ENCODE peak calls at places on chromosomes 11 and 22, in four cellular contexts. H is SK-N-SH, T is GM12878, G is HepG2. R is an unnamed sample.

GRCh38 chr11:59199546-59200420 is 12.9 kb downstream of the MPEG1 start:
- DNase-seq in H (no peak), T (peak), G (no peak), R (no peak)

GRCh38 chr11:114160884-114161283 is 101.4 kb downstream of the ZBTB16 start:
- DNase-seq in H (no peak), T (no peak), G (no peak), R (no peak)

GRCh38 chr11:113690619-113691569 is 15.2 kb downstream of the TMPRSS5 start:
- DNase-seq in H (peak), T (no peak), G (peak), R (peak)

GRCh38 chr11:107859459-107860239 is 1.1 kb upstream of the SLC35F2 start:
- DNase-seq in H (peak), T (peak), G (no peak), R (peak)

GRCh38 chr22:29011200-29011867 is 50.3 kb downstream of the C22orf31 start:
- DNase-seq in H (no peak), T (no peak), G (no peak), R (no peak)

GRCh38 chr11:74686792-74687191 is 44.4 kb downstream of the CHRDL2 start:
- DNase-seq in H (no peak), T (no peak), G (no peak), R (no peak)

GRCh38 chr22:27578937-27579617 is 222.5 kb downstream of the MN1 start:
- DNase-seq in H (no peak), T (no peak), G (no peak), R (no peak)

GRCh38 chr11:95660038-95660437 is 129.5 kb downstream of the FAM76B start:
- DNase-seq in H (no peak), T (no peak), G (no peak), R (no peak)

GRCh38 chr11:19498986-19499669 is 213.5 kb upstream of the NAV2 start:
- DNase-seq in H (no peak), T (no peak), G (no peak), R (no peak)

GRCh38 chr11:78595431-78596130 is 20.9 kb upstream of the NARS2 start:
- DNase-seq in H (no peak), T (no peak), G (no peak), R (no peak)

GRCh38 chr22:22768885-22769284 is 118.7 kb upstream of the IGLL5 start:
- DNase-seq in H (no peak), T (no peak), G (no peak), R (no peak)

GRCh38 chr11:86499723-86500129 is 125.0 kb downstream of the CCDC81 start:
- DNase-seq in H (no peak), T (no peak), G (peak), R (no peak)

GRCh38 chr11:59283825-59284772 is 71.4 kb upstream of the MPEG1 start:
- DNase-seq in H (no peak), T (peak), G (peak), R (no peak)

GRCh38 chr11:35905901-35906661 is 37.8 kb upstream of the LDLRAD3 start:
- DNase-seq in H (no peak), T (no peak), G (no peak), R (no peak)

GRCh38 chr11:34492806-34493414 is 20.7 kb downstream of the ELF5 start:
- DNase-seq in H (peak), T (no peak), G (peak), R (peak)

GRCh38 chr11:44517541-44517940 is 47.9 kb upstream of the CD82 start:
- DNase-seq in H (no peak), T (no peak), G (no peak), R (no peak)

GRCh38 chr11:123762422-123762821 is 8.1 kb upstream of the OR6X1 start:
- DNase-seq in H (no peak), T (no peak), G (no peak), R (no peak)

GRCh38 chr11:35177370-35177769 is 38.4 kb downstream of the CD44 start:
- DNase-seq in H (no peak), T (no peak), G (no peak), R (no peak)

GRCh38 chr22:33105501-33105911 is 47.3 kb upstream of the SYN3 start:
- DNase-seq in H (no peak), T (no peak), G (no peak), R (no peak)

GRCh38 chr11:79702303-79702702 is 261.5 kb upstream of the TENM4 start:
- DNase-seq in H (no peak), T (no peak), G (no peak), R (no peak)

GRCh38 chr22:44360686-44361381 is 48.1 kb upstream of the SHISAL1 start:
- DNase-seq in H (no peak), T (no peak), G (no peak), R (no peak)

GRCh38 chr22:37283393-37283937 is 1.2 kb downstream of the CYTH4 start:
- DNase-seq in H (peak), T (no peak), G (no peak), R (peak)

GRCh38 chr11:101867951-101868350 is 46.9 kb upstream of the CEP126 start:
- DNase-seq in H (no peak), T (no peak), G (no peak), R (no peak)

GRCh38 chr22:44025171-44026065 is 1.3 kb downstream of the PARVB start:
- DNase-seq in H (no peak), T (peak), G (no peak), R (no peak)

GRCh38 chr11:1075341-1075911 is 752 bp downstream of the MUC2 start:
- DNase-seq in H (no peak), T (no peak), G (no peak), R (peak)

DNA sequence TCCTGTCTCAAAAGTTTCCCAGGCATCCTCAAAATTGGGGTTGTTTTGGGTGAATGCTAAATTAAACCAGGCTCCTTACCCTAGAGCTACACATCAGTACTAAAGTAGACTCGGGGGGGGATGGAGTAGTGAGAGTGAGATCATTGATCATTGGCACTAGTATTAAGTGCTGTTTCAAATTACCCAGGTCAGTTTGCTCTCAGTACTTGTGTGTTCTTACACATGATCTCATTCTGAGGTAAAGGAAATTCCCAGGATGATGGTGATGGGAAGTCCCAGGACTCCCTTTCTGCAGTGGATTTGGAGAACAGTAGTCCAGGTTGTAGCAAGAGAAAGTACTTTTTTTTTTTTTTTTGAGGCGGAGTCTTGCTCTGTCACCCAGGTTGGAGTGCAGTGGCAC is 12.5 kb downstream of the RBM4 start:
- DNase-seq in H (no peak), T (no peak), G (no peak), R (no peak)
- TF ChIP-seq USF2 in H (no peak), T (no peak), G (no peak), R (no peak)

DNA sequence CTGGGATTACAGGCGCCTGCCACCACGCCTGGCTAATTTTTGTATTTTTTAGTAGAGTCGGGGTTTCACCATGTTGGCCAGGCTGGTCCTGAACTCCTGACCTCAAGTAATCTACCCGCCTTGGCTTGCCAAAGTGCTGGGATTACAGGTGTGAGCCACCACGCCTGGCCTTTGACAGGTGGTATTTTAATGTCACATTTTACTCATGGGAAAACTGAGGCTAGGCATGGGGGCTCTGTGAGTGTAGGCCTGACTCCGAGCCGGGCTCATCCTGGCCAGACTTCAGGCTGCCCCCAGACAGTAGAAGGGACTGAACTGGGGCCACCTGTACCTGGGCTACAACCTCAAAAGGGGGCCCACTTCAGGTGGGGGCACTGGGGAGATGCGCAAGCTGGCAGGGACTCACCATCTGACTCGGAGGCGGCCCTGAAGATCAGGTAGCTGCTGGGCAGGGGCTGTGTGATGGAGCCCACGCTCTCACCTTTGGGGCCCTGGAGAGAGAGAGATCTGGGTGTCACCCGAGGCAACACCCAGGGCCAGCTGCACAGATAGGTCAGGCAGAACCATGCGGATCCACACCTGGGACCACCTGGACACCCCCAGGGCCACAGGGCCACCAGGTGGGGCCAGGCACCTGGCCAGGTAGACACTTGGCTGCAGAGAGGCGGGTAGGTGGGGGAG is 45.8 kb downstream of the OSBPL5 start:
- DNase-seq in H (no peak), T (no peak), G (no peak), R (no peak)
- TF ChIP-seq TCF12 in H (no peak), T (no peak), G (no peak), R (no peak)

GRCh38 chr22:50481440-50482106 is at the start of gene ADM2:
- DNase-seq in H (peak), T (no peak), G (peak), R (peak)
- TF ChIP-seq RAD21 in H (no peak), T (no peak), G (no peak), R (no peak)

DNA sequence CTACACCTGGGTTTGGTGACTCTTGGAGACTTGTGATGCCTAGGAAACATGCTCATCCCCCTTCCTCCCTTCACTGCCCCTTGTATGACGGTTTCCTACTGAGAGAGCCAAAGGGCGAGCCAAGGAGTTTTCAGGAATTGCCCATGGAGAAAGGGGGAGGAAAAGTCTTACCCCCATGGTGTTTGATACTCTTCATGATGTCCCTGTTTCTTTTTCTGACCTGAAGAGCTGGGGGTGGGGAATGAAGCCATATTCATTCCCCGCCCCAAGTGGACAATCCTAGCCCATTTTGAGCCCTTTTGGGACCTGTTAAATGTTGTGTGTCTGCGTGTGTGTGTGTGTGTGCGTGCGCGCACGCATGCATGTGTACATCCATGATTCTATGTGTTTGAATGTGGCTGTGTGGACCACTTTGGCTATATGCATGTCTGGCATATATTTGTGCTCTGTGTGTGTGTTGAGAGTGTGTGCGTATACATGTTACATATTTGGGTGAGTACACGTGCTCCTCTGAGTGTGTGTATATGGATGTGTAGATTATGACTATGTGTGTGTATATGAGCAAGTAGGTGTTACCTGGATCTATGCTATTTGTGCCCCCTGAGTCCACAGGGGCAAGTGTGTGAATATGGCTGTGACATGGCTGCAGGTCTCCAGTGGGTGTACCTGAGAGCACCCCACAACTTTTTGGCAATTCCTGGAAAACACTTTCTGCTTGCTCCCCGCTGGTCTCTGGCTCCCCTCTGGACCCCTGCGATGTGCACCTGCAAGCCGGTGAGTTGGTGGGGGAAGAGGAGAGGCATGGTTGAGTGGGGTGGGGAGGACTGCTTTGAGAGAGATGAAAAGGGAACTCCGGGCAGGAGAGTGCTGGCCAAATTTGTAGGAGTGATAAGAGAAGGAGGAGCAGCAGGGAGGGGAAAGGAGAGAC is 24.6 kb downstream of the OTOG start:
- DNase-seq in H (no peak), T (no peak), G (no peak), R (no peak)
- TF ChIP-seq USF2 in H (no peak), T (no peak), G (no peak), R (no peak)

R was measured in H1.